ENCODE peak calls at places on chromosome 22, in nine cellular contexts. V is PC-3, S is trophoblast cell, Y is neuronal stem cell, P is GM23248, O is H9, D is MM.1S, U is mesenchymal stem cell, I is A549. T is an unnamed sample.

GRCh38 chr22:30694171-30694637 is 470 bp upstream of the OSBP2 start:
- DNase-seq in I (peak; percentile 47), V (peak; percentile 44), O (peak; percentile 76), S (no peak), P (peak; percentile 62), D (peak; percentile 58), Y (peak; percentile 40), U (peak; percentile 11), T (peak; percentile 21)

GRCh38 chr22:23786752-23787599 is at the start of gene SMARCB1:
- DNase-seq in P (peak; percentile 99), S (peak; percentile 85), V (peak; percentile 84), D (peak; percentile 89), Y (peak; percentile 88), I (peak; percentile 85), O (peak; percentile 84), U (peak; percentile 97), T (peak; percentile 94)

GRCh38 chr22:22026157-22026831 is 43.7 kb upstream of the TOP3B start:
- DNase-seq in O (no peak), P (no peak), V (no peak), Y (no peak), U (no peak), I (no peak), S (no peak), D (no peak), T (no peak)

GRCh38 chr22:20818471-20818870 is 40.1 kb downstream of the PI4KA start:
- DNase-seq in S (no peak), U (no peak), V (no peak), D (no peak), Y (no peak), O (no peak), P (no peak), I (no peak), T (no peak)

GRCh38 chr22:24128631-24129601 is 52.4 kb upstream of the SUSD2 start:
- DNase-seq in P (no peak), O (no peak), D (no peak), V (no peak), I (no peak), U (no peak), Y (no peak), S (no peak), T (no peak)

GRCh38 chr22:44620129-44620840 is 81.7 kb upstream of the PRR5 start:
- DNase-seq in P (peak; percentile 74), O (peak; percentile 87), I (no peak), D (no peak), U (peak; percentile 86), Y (peak; percentile 89), V (peak; percentile 20), S (no peak), T (peak; percentile 55)

GRCh38 chr22:19643448-19644313 is 70.6 kb upstream of the SEPTIN5 start:
- DNase-seq in U (no peak), V (no peak), O (peak; percentile 14), P (no peak), D (no peak), I (no peak), Y (no peak), S (no peak), T (peak; percentile 21)

GRCh38 chr22:21866821-21867527 is 471 bp downstream of the MAPK1 start:
- DNase-seq in P (peak; percentile 69), U (no peak), D (no peak), Y (peak; percentile 15), V (peak; percentile 11), I (no peak), S (no peak), O (no peak), T (no peak)

GRCh38 chr22:40404251-40405177 is 34.1 kb downstream of the SGSM3 start:
- DNase-seq in O (no peak), Y (no peak), I (no peak), V (no peak), P (no peak), U (no peak), S (no peak), D (no peak), T (no peak)

GRCh38 chr22:19892925-19893324 is 38.3 kb upstream of the GNB1L start:
- DNase-seq in S (peak; percentile 40), O (no peak), D (no peak), V (no peak), Y (no peak), U (peak; percentile 46), I (no peak), P (no peak), T (no peak)

GRCh38 chr22:40498454-40499186 is 128.2 kb downstream of the SGSM3 start:
- DNase-seq in V (peak; percentile 95), D (no peak), P (peak; percentile 89), I (peak; percentile 80), U (peak; percentile 94), S (peak; percentile 91), Y (no peak), O (no peak), T (peak; percentile 100)

GRCh38 chr22:20061481-20061861 is 18.6 kb upstream of the DGCR8 start:
- DNase-seq in P (peak; percentile 7), S (no peak), D (no peak), Y (no peak), V (no peak), O (no peak), I (no peak), U (no peak), T (peak; percentile 56)

GRCh38 chr22:39967996-39968968 is 8.1 kb downstream of the TMA7B start:
- DNase-seq in P (peak; percentile 9), O (no peak), U (no peak), Y (peak; percentile 41), V (no peak), I (no peak), S (no peak), D (no peak), T (no peak)

GRCh38 chr22:29519996-29520395 is 33.6 kb downstream of the THOC5 start:
- DNase-seq in S (no peak), V (no peak), D (no peak), U (no peak), Y (no peak), I (no peak), O (no peak), P (no peak), T (no peak)

GRCh38 chr22:29871684-29872083 is 11.3 kb upstream of the MTMR3 start:
- DNase-seq in O (no peak), D (no peak), U (peak; percentile 44), P (no peak), S (no peak), V (no peak), Y (no peak), I (no peak), T (peak; percentile 17)

GRCh38 chr22:42379961-42380537 is 52.2 kb downstream of the NFAM1 start:
- DNase-seq in O (no peak), Y (no peak), V (no peak), P (no peak), D (no peak), I (no peak), S (no peak), U (no peak), T (no peak)

GRCh38 chr22:17911312-17911705 is 113.1 kb downstream of the MICAL3 start:
- DNase-seq in Y (no peak), O (no peak), D (no peak), V (no peak), I (no peak), U (no peak), S (peak; percentile 66), P (no peak), T (no peak)

GRCh38 chr22:24190566-24191208 is 9.4 kb downstream of the SUSD2 start:
- DNase-seq in U (no peak), I (no peak), D (no peak), Y (no peak), S (no peak), V (no peak), O (no peak), P (no peak), T (no peak)

GRCh38 chr22:38967451-38968450 is 10.3 kb downstream of the APOBEC3A start:
- DNase-seq in I (no peak), Y (no peak), P (no peak), U (no peak), S (peak; percentile 40), D (peak; percentile 83), O (no peak), V (no peak), T (no peak)
- H3K4me2 ChIP-seq in I (no peak overlapping the region), Y (no peak overlapping the region), P (no peak overlapping the region), U (no peak overlapping the region), S (no peak overlapping the region), D (peak overlapping the region; percentile 57), O (no peak overlapping the region), V (no peak overlapping the region), T (no peak overlapping the region)

GRCh38 chr22:46175631-46176030 is 25.3 kb downstream of the PPARA start:
- DNase-seq in P (peak; percentile 93), Y (no peak), O (no peak), S (no peak), V (peak; percentile 79), I (no peak), U (peak; percentile 29), D (no peak), T (peak; percentile 32)

GRCh38 chr22:46173152-46173551 is 22.8 kb downstream of the PPARA start:
- DNase-seq in U (no peak), O (no peak), D (no peak), Y (no peak), S (no peak), V (no peak), I (no peak), P (no peak), T (no peak)

GRCh38 chr22:46172522-46172921 is 22.2 kb downstream of the PPARA start:
- DNase-seq in P (peak; percentile 18), I (no peak), S (no peak), Y (no peak), U (no peak), O (no peak), D (no peak), V (no peak), T (no peak)

GRCh38 chr22:46169628-46170027 is 19.3 kb downstream of the PPARA start:
- DNase-seq in V (peak; percentile 8), D (no peak), U (no peak), O (no peak), Y (no peak), S (no peak), I (no peak), P (no peak), T (no peak)

DNA sequence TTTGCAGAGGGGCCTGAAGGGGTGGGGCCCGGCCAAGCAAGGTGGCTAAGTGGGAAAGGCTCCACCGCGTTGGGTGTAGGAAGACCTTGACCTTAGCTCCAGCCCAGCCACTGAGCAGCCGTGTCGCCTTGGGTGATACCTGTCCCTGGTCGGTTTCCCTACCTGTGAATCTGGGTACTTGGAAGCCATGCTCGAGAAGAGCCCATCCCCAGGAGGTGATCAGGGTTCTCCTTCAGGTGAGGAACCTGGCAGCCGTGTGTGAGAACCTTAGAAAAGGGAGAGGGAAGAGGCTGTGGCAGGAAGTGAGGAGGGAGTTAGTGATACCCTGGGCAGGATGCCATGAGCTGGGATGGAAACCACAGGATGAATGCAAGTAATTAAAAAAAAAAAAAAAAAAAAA is 21.6 kb downstream of the PPARA start:
- DNase-seq in I (no peak), P (peak; percentile 91), D (no peak), V (peak; percentile 86), S (no peak), Y (no peak), O (no peak), U (no peak), T (peak; percentile 79)
- H3K4me2 ChIP-seq in I (peak overlapping the region; percentile 45), P (peak overlapping the region; percentile 73), D (no peak overlapping the region), V (peak overlapping the region; percentile 19), S (no peak overlapping the region), Y (no peak overlapping the region), O (no peak overlapping the region), U (no peak overlapping the region), T (no peak overlapping the region)

GRCh38 chr22:43399338-43399979 is 12.4 kb upstream of the MPPED1 start:
- DNase-seq in V (no peak), U (no peak), Y (no peak), S (no peak), I (no peak), P (no peak), O (peak; percentile 56), D (peak; percentile 78), T (no peak)
- H3K4me2 ChIP-seq in V (no peak overlapping the region), U (no peak overlapping the region), Y (no peak overlapping the region), S (no peak overlapping the region), I (no peak overlapping the region), P (no peak overlapping the region), O (no peak overlapping the region), D (peak overlapping the region; percentile 90), T (no peak overlapping the region)

GRCh38 chr22:32075997-32076725 is 33.1 kb downstream of the SLC5A1 start:
- DNase-seq in S (no peak), U (no peak), Y (no peak), P (no peak), D (no peak), O (no peak), I (no peak), V (no peak), T (no peak)
- H3K4me2 ChIP-seq in S (no peak overlapping the region), U (no peak overlapping the region), Y (no peak overlapping the region), P (no peak overlapping the region), D (no peak overlapping the region), O (no peak overlapping the region), I (no peak overlapping the region), V (no peak overlapping the region), T (no peak overlapping the region)

T was measured in fibroblast of lung.